ENCODE peak calls at places on chromosome 7, in five cellular contexts. C is islet precursor cell, S is EL, Z is NCI-H69, G is posterior vena cava. K is an unnamed sample.

GRCh38 chr7:149147730-149148653 is 739 bp downstream of the ZNF398 start:
- DNase-seq in S (peak; percentile 56), C (peak; percentile 78), Z (peak; percentile 77), G (peak; percentile 88), K (peak; percentile 70)

GRCh38 chr7:5643280-5643679 is 138.2 kb downstream of the RNF216 start:
- DNase-seq in S (peak; percentile 26), Z (no peak), C (peak; percentile 91), G (peak; percentile 86), K (peak; percentile 50)

GRCh38 chr7:31106303-31107105 is 54.4 kb downstream of the ADCYAP1R1 start:
- DNase-seq in C (peak; percentile 38), S (no peak), Z (no peak), G (peak; percentile 74), K (no peak)

GRCh38 chr7:93558705-93559614 is 15.6 kb downstream of the CALCR start:
- DNase-seq in C (no peak), Z (no peak), S (no peak), G (no peak), K (no peak)

GRCh38 chr7:25995893-25996529 is 156.0 kb upstream of the NFE2L3 start:
- DNase-seq in C (no peak), S (no peak), Z (peak; percentile 27), G (no peak), K (no peak)

GRCh38 chr7:134778941-134779740 is at the start of gene CALD1:
- DNase-seq in G (peak; percentile 90), C (peak; percentile 100), Z (peak; percentile 57), S (peak; percentile 100), K (peak; percentile 100)

GRCh38 chr7:48244902-48245301 is 73.6 kb downstream of the ABCA13 start:
- DNase-seq in G (no peak), S (peak; percentile 24), C (no peak), Z (no peak), K (peak; percentile 65)

GRCh38 chr7:5666361-5666760 is 115.1 kb downstream of the RNF216 start:
- DNase-seq in S (no peak), G (peak; percentile 19), C (peak; percentile 62), Z (no peak), K (no peak)

GRCh38 chr7:138838166-138838565 is 40.2 kb upstream of the ATP6V0A4 start:
- DNase-seq in S (no peak), C (no peak), Z (peak; percentile 47), G (no peak), K (no peak)

GRCh38 chr7:70000747-70001348 is 402.6 kb downstream of the AUTS2 start:
- DNase-seq in Z (peak; percentile 49), C (no peak), S (no peak), G (no peak), K (no peak)

GRCh38 chr7:78121878-78122277 is 323.3 kb downstream of the PHTF2 start:
- DNase-seq in C (no peak), G (no peak), S (no peak), Z (no peak), K (no peak)

GRCh38 chr7:50822110-50822509 is 39.4 kb upstream of the GRB10 start:
- DNase-seq in C (no peak), S (no peak), Z (peak; percentile 56), G (no peak), K (peak; percentile 10)

GRCh38 chr7:115332691-115333090 is 410.8 kb downstream of the MDFIC start:
- DNase-seq in C (no peak), Z (peak; percentile 34), S (no peak), G (no peak), K (no peak)

GRCh38 chr7:30332549-30332948 is 48.2 kb downstream of the ZNRF2 start:
- DNase-seq in G (no peak), S (no peak), Z (no peak), C (no peak), K (no peak)

GRCh38 chr7:97971120-97971989 is 18.6 kb downstream of the OCM2 start:
- DNase-seq in C (no peak), Z (peak; percentile 54), S (peak; percentile 23), G (no peak), K (peak; percentile 36)

GRCh38 chr7:74430961-74431466 is 22.7 kb upstream of the GTF2IRD1 start:
- DNase-seq in S (no peak), C (no peak), G (peak; percentile 70), Z (no peak), K (no peak)

GRCh38 chr7:129464194-129464593 is 30.0 kb downstream of the STRIP2 start:
- DNase-seq in C (no peak), G (no peak), Z (no peak), S (no peak), K (no peak)

GRCh38 chr7:131509087-131509486 is 47.3 kb downstream of the PODXL start:
- DNase-seq in S (no peak), G (peak; percentile 71), C (no peak), Z (no peak), K (no peak)

GRCh38 chr7:45026013-45026412 is 26.0 kb downstream of the CCM2 start:
- DNase-seq in Z (no peak), C (no peak), S (no peak), G (no peak), K (no peak)

GRCh38 chr7:140308060-140308459 is 90.3 kb downstream of the SLC37A3 start:
- DNase-seq in Z (no peak), C (no peak), G (no peak), S (no peak), K (no peak)

GRCh38 chr7:151428393-151429231 is 11.3 kb downstream of the CRYGN start:
- DNase-seq in G (peak; percentile 62), C (peak; percentile 98), Z (peak; percentile 78), S (peak; percentile 78), K (peak; percentile 91)

GRCh38 chr7:99310004-99310403 is 15.7 kb upstream of the ARPC1A start:
- DNase-seq in G (peak; percentile 9), Z (no peak), C (no peak), S (no peak), K (no peak)

GRCh38 chr7:126447984-126448383 is 804.8 kb downstream of the GRM8 start:
- DNase-seq in S (no peak), C (no peak), G (no peak), Z (no peak), K (no peak)

GRCh38 chr7:157521061-157521731 is 184.4 kb downstream of the DNAJB6 start:
- DNase-seq in C (no peak), G (peak; percentile 67), Z (no peak), S (no peak), K (no peak)

GRCh38 chr7:12979181-12979580 is 291.7 kb downstream of the ARL4A start:
- DNase-seq in Z (no peak), C (no peak), G (no peak), S (no peak), K (no peak)

GRCh38 chr7:74026406-74027123 is 1.4 kb upstream of the ELN start:
- DNase-seq in G (peak; percentile 95), S (peak; percentile 60), Z (peak; percentile 76), C (peak; percentile 91), K (peak; percentile 69)

GRCh38 chr7:18174996-18175395 is 147.3 kb upstream of the PRPS1L1 start:
- DNase-seq in S (no peak), Z (no peak), C (no peak), G (no peak), K (no peak)

GRCh38 chr7:70776627-70777101 is 355.3 kb upstream of the GALNT17 start:
- DNase-seq in C (peak; percentile 28), Z (no peak), S (no peak), G (no peak), K (no peak)

GRCh38 chr7:82185443-82185842 is 258.1 kb downstream of the CACNA2D1 start:
- DNase-seq in S (no peak), Z (no peak), G (no peak), C (no peak), K (no peak)

GRCh38 chr7:102390697-102391484 is 5.3 kb upstream of the PRKRIP1 start:
- DNase-seq in S (peak; percentile 72), G (peak; percentile 93), C (peak; percentile 91), Z (peak; percentile 86), K (peak; percentile 76)

GRCh38 chr7:47153571-47153970 is 428.3 kb downstream of the TNS3 start:
- DNase-seq in C (peak; percentile 86), G (no peak), S (no peak), Z (peak; percentile 39), K (no peak)

GRCh38 chr7:134712196-134712595 is 65.5 kb downstream of the BPGM start:
- DNase-seq in S (peak; percentile 52), Z (no peak), C (peak; percentile 87), G (no peak), K (peak; percentile 90)

GRCh38 chr7:111855161-111855841 is 293.0 kb upstream of the IMMP2L start:
- DNase-seq in G (no peak), Z (peak; percentile 53), C (peak; percentile 81), S (peak; percentile 72), K (peak; percentile 75)

GRCh38 chr7:108367314-108367713 is 88.9 kb downstream of the NRCAM start:
- DNase-seq in S (no peak), Z (no peak), G (no peak), C (no peak), K (no peak)

GRCh38 chr7:42071372-42072261 is 165.4 kb downstream of the GLI3 start:
- DNase-seq in S (no peak), Z (no peak), G (no peak), C (no peak), K (no peak)

GRCh38 chr7:12949060-12950045 is 261.9 kb downstream of the ARL4A start:
- DNase-seq in S (no peak), Z (no peak), C (no peak), G (no peak), K (no peak)

GRCh38 chr7:16921644-16922257 is 40.0 kb upstream of the AGR3 start:
- DNase-seq in Z (peak; percentile 56), S (peak; percentile 11), C (no peak), G (no peak), K (peak; percentile 45)

GRCh38 chr7:112286294-112287086 is 80.0 kb downstream of the ZNF277 start:
- DNase-seq in Z (peak; percentile 99), S (no peak), C (no peak), G (no peak), K (no peak)

GRCh38 chr7:116557066-116557585 is 32.3 kb downstream of the CAV1 start:
- DNase-seq in C (no peak), G (no peak), S (no peak), Z (no peak), K (no peak)